ENCODE peak calls at places on chromosomes 4 and X, in nine cellular contexts. S, P, A, M, U, Q, G, J and L are unnamed samples.

GRCh38 chr4:56762484-56763250 is 58.8 kb downstream of the SPINK2 start:
- DNase-seq in S (no peak), P (no peak), A (no peak), M (no peak), U (no peak), Q (no peak), G (no peak), J (no peak), L (no peak)

GRCh38 chrX:2708016-2708415 is 16.9 kb downstream of the CD99 start:
- DNase-seq in S (no peak), P (no peak), A (no peak), M (no peak), U (peak; percentile 28), Q (peak; percentile 39), G (no peak), J (no peak), L (no peak)

GRCh38 chr4:156113138-156113537 is 159.5 kb upstream of the CTSO start:
- DNase-seq in S (no peak), P (no peak), A (no peak), M (peak; percentile 6), U (no peak), Q (no peak), G (no peak), J (no peak), L (no peak)

GRCh38 chr4:147425019-147425418 is 55.9 kb upstream of the EDNRA start:
- DNase-seq in S (no peak), P (no peak), A (no peak), M (no peak), U (peak; percentile 24), Q (peak; percentile 60), G (no peak), J (no peak), L (no peak)

GRCh38 chrX:153688900-153689590 is 1.3 kb downstream of the SLC6A8 start:
- DNase-seq in S (peak; percentile 54), P (peak; percentile 48), A (no peak), M (peak; percentile 55), U (no peak), Q (peak; percentile 70), G (no peak), J (no peak), L (peak; percentile 13)

GRCh38 chr4:150127757-150128156 is 49.5 kb downstream of the DCLK2 start:
- DNase-seq in S (no peak), P (no peak), A (no peak), M (no peak), U (peak; percentile 63), Q (no peak), G (no peak), J (no peak), L (peak; percentile 48)

GRCh38 chrX:69137371-69137881 is 27.8 kb downstream of the PJA1 start:
- DNase-seq in S (no peak), P (no peak), A (no peak), M (peak; percentile 71), U (peak; percentile 75), Q (peak; percentile 64), G (no peak), J (no peak), L (peak; percentile 29)

GRCh38 chr4:110458494-110459266 is 17.3 kb upstream of the ENPEP start:
- DNase-seq in S (no peak), P (no peak), A (no peak), M (no peak), U (no peak), Q (no peak), G (no peak), J (no peak), L (no peak)

GRCh38 chrX:67612231-67612630 is 68.4 kb downstream of the AR start:
- DNase-seq in S (no peak), P (no peak), A (no peak), M (no peak), U (peak; percentile 58), Q (peak; percentile 27), G (peak; percentile 38), J (no peak), L (peak; percentile 75)

GRCh38 chrX:9466115-9466495 is 1.2 kb downstream of the TBL1X start:
- DNase-seq in S (peak; percentile 78), P (no peak), A (no peak), M (peak; percentile 32), U (peak; percentile 22), Q (peak; percentile 43), G (no peak), J (no peak), L (peak; percentile 11)

GRCh38 chr4:77636902-77637301 is 31.3 kb downstream of the CXCL13 start:
- DNase-seq in S (no peak), P (no peak), A (no peak), M (no peak), U (peak; percentile 83), Q (peak; percentile 78), G (peak; percentile 16), J (no peak), L (peak; percentile 5)

GRCh38 chr4:7872264-7872771 is 67.3 kb downstream of the AFAP1 start:
- DNase-seq in S (no peak), P (no peak), A (no peak), M (peak; percentile 74), U (peak; percentile 96), Q (peak; percentile 94), G (peak; percentile 98), J (peak; percentile 71), L (peak; percentile 68)